ENCODE peak calls at places on chromosomes 4 and X, in eight cellular contexts. One of them, this sample, is unnamed.

GRCh38 chr4:5249727-5250126 is 198.4 kb downstream of the STK32B start:
- DNase-seq in esophagus squamous epithelium: no peak
- DNase-seq in uterus: no peak
- DNase-seq in upper lobe of right lung: no peak
- DNase-seq in astrocyte: no peak
- DNase-seq in ovary: no peak
- DNase-seq in adrenal gland: no peak
- DNase-seq in HCT116: no peak
- DNase-seq in this sample: no peak

GRCh38 chr4:120066182-120066524 is 495 bp downstream of the MAD2L1 start:
- DNase-seq in esophagus squamous epithelium: no peak
- DNase-seq in uterus: no peak
- DNase-seq in upper lobe of right lung: no peak
- DNase-seq in astrocyte: peak; percentile 58
- DNase-seq in ovary: no peak
- DNase-seq in adrenal gland: no peak
- DNase-seq in HCT116: no peak
- DNase-seq in this sample: no peak

GRCh38 chr4:151715881-151716280 is 44.9 kb downstream of the GATB start:
- DNase-seq in esophagus squamous epithelium: no peak
- DNase-seq in uterus: no peak
- DNase-seq in upper lobe of right lung: no peak
- DNase-seq in astrocyte: no peak
- DNase-seq in ovary: no peak
- DNase-seq in adrenal gland: no peak
- DNase-seq in HCT116: no peak
- DNase-seq in this sample: no peak

GRCh38 chr4:122796801-122797404 is 29.7 kb upstream of the FGF2 start:
- DNase-seq in esophagus squamous epithelium: no peak
- DNase-seq in uterus: no peak
- DNase-seq in upper lobe of right lung: no peak
- DNase-seq in astrocyte: no peak
- DNase-seq in ovary: no peak
- DNase-seq in adrenal gland: no peak
- DNase-seq in HCT116: no peak
- DNase-seq in this sample: no peak

GRCh38 chrX:85859426-85859825 is 187.9 kb downstream of the CHM start:
- DNase-seq in esophagus squamous epithelium: no peak
- DNase-seq in uterus: no peak
- DNase-seq in upper lobe of right lung: no peak
- DNase-seq in astrocyte: no peak
- DNase-seq in ovary: no peak
- DNase-seq in adrenal gland: no peak
- DNase-seq in HCT116: no peak
- DNase-seq in this sample: no peak

GRCh38 chr4:8148159-8148558 is 10.5 kb downstream of the ABLIM2 start:
- DNase-seq in esophagus squamous epithelium: no peak
- DNase-seq in uterus: no peak
- DNase-seq in upper lobe of right lung: no peak
- DNase-seq in astrocyte: no peak
- DNase-seq in ovary: no peak
- DNase-seq in adrenal gland: no peak
- DNase-seq in HCT116: no peak
- DNase-seq in this sample: peak; percentile 51

GRCh38 chr4:183249854-183250253 is 70.2 kb downstream of the CLDN22 start:
- DNase-seq in esophagus squamous epithelium: no peak
- DNase-seq in uterus: no peak
- DNase-seq in upper lobe of right lung: no peak
- DNase-seq in astrocyte: peak; percentile 17
- DNase-seq in ovary: no peak
- DNase-seq in adrenal gland: peak; percentile 29
- DNase-seq in HCT116: no peak
- DNase-seq in this sample: no peak

GRCh38 chrX:47831788-47832187 is 4.9 kb upstream of the ZNF81 start:
- DNase-seq in esophagus squamous epithelium: no peak
- DNase-seq in uterus: peak; percentile 18
- DNase-seq in upper lobe of right lung: peak; percentile 65
- DNase-seq in astrocyte: no peak
- DNase-seq in ovary: no peak
- DNase-seq in adrenal gland: peak; percentile 40
- DNase-seq in HCT116: peak; percentile 19
- DNase-seq in this sample: peak; percentile 24

GRCh38 chr4:47862297-47862696 is 24.4 kb upstream of the CORIN start:
- DNase-seq in esophagus squamous epithelium: no peak
- DNase-seq in uterus: no peak
- DNase-seq in upper lobe of right lung: no peak
- DNase-seq in astrocyte: peak; percentile 80
- DNase-seq in ovary: no peak
- DNase-seq in adrenal gland: no peak
- DNase-seq in HCT116: no peak
- DNase-seq in this sample: no peak

GRCh38 chrX:9135901-9136510 is 102.1 kb upstream of the FAM9B start:
- DNase-seq in esophagus squamous epithelium: no peak
- DNase-seq in uterus: no peak
- DNase-seq in upper lobe of right lung: no peak
- DNase-seq in astrocyte: peak; percentile 25
- DNase-seq in ovary: no peak
- DNase-seq in adrenal gland: no peak
- DNase-seq in HCT116: no peak
- DNase-seq in this sample: no peak

GRCh38 chr4:32789026-32789608 is 2068.9 kb downstream of the PCDH7 start:
- DNase-seq in esophagus squamous epithelium: no peak
- DNase-seq in uterus: no peak
- DNase-seq in upper lobe of right lung: no peak
- DNase-seq in astrocyte: peak; percentile 41
- DNase-seq in ovary: no peak
- DNase-seq in adrenal gland: no peak
- DNase-seq in HCT116: no peak
- DNase-seq in this sample: no peak

GRCh38 chrX:21658152-21658737 is at the start of gene KLHL34:
- DNase-seq in esophagus squamous epithelium: no peak
- DNase-seq in uterus: no peak
- DNase-seq in upper lobe of right lung: no peak
- DNase-seq in astrocyte: no peak
- DNase-seq in ovary: no peak
- DNase-seq in adrenal gland: no peak
- DNase-seq in HCT116: no peak
- DNase-seq in this sample: no peak

GRCh38 chrX:125210146-125210545 is 109.5 kb upstream of the TEX13C start:
- DNase-seq in esophagus squamous epithelium: no peak
- DNase-seq in uterus: no peak
- DNase-seq in upper lobe of right lung: no peak
- DNase-seq in astrocyte: no peak
- DNase-seq in ovary: no peak
- DNase-seq in adrenal gland: no peak
- DNase-seq in HCT116: no peak
- DNase-seq in this sample: no peak

GRCh38 chr4:158080354-158080753 is 92.5 kb downstream of the GASK1B start:
- DNase-seq in esophagus squamous epithelium: no peak
- DNase-seq in uterus: peak; percentile 48
- DNase-seq in upper lobe of right lung: no peak
- DNase-seq in astrocyte: peak; percentile 13
- DNase-seq in ovary: no peak
- DNase-seq in adrenal gland: no peak
- DNase-seq in HCT116: no peak
- DNase-seq in this sample: no peak

GRCh38 chr4:69517674-69518073 is 22.0 kb upstream of the UGT2B4 start:
- DNase-seq in esophagus squamous epithelium: no peak
- DNase-seq in uterus: no peak
- DNase-seq in upper lobe of right lung: no peak
- DNase-seq in astrocyte: no peak
- DNase-seq in ovary: no peak
- DNase-seq in adrenal gland: no peak
- DNase-seq in HCT116: no peak
- DNase-seq in this sample: no peak

GRCh38 chr4:155722336-155722735 is 36.5 kb upstream of the GUCY1B1 start:
- DNase-seq in esophagus squamous epithelium: no peak
- DNase-seq in uterus: no peak
- DNase-seq in upper lobe of right lung: no peak
- DNase-seq in astrocyte: no peak
- DNase-seq in ovary: no peak
- DNase-seq in adrenal gland: no peak
- DNase-seq in HCT116: no peak
- DNase-seq in this sample: no peak

GRCh38 chrX:68822641-68823410 is 6.0 kb upstream of the EFNB1 start:
- DNase-seq in esophagus squamous epithelium: no peak
- DNase-seq in uterus: peak; percentile 53
- DNase-seq in upper lobe of right lung: no peak
- DNase-seq in astrocyte: peak; percentile 22
- DNase-seq in ovary: peak; percentile 61
- DNase-seq in adrenal gland: peak; percentile 69
- DNase-seq in HCT116: peak; percentile 23
- DNase-seq in this sample: no peak

GRCh38 chr4:92104506-92104905 is 199.3 kb upstream of the GRID2 start:
- DNase-seq in esophagus squamous epithelium: no peak
- DNase-seq in uterus: no peak
- DNase-seq in upper lobe of right lung: no peak
- DNase-seq in astrocyte: no peak
- DNase-seq in ovary: no peak
- DNase-seq in adrenal gland: no peak
- DNase-seq in HCT116: no peak
- DNase-seq in this sample: no peak

GRCh38 chrX:116194649-116195048 is 24.1 kb downstream of the AGTR2 start:
- DNase-seq in esophagus squamous epithelium: no peak
- DNase-seq in uterus: no peak
- DNase-seq in upper lobe of right lung: no peak
- DNase-seq in astrocyte: no peak
- DNase-seq in ovary: no peak
- DNase-seq in adrenal gland: no peak
- DNase-seq in HCT116: no peak
- DNase-seq in this sample: no peak

GRCh38 chr4:54384563-54384962 is 155.5 kb downstream of the PDGFRA start:
- DNase-seq in esophagus squamous epithelium: no peak
- DNase-seq in uterus: no peak
- DNase-seq in upper lobe of right lung: no peak
- DNase-seq in astrocyte: peak; percentile 10
- DNase-seq in ovary: peak; percentile 46
- DNase-seq in adrenal gland: peak; percentile 52
- DNase-seq in HCT116: peak; percentile 6
- DNase-seq in this sample: no peak
- TF ChIP-seq CTCF in esophagus squamous epithelium: peak; percentile 58
- TF ChIP-seq CTCF in uterus: peak; percentile 26
- TF ChIP-seq CTCF in upper lobe of right lung: peak; percentile 37
- TF ChIP-seq CTCF in astrocyte: peak; percentile 28
- TF ChIP-seq CTCF in ovary: peak; percentile 23
- TF ChIP-seq CTCF in adrenal gland: peak; percentile 42
- TF ChIP-seq CTCF in HCT116: peak; percentile 19
- TF ChIP-seq CTCF in this sample: no peak

GRCh38 chr4:12472082-12472481 is 1012.1 kb downstream of the RAB28 start:
- DNase-seq in esophagus squamous epithelium: no peak
- DNase-seq in uterus: no peak
- DNase-seq in upper lobe of right lung: no peak
- DNase-seq in astrocyte: no peak
- DNase-seq in ovary: no peak
- DNase-seq in adrenal gland: no peak
- DNase-seq in HCT116: no peak
- DNase-seq in this sample: no peak
- H3K27ac ChIP-seq in esophagus squamous epithelium: no peak overlapping the region
- H3K27ac ChIP-seq in uterus: no peak overlapping the region
- H3K27ac ChIP-seq in upper lobe of right lung: no peak overlapping the region
- H3K27ac ChIP-seq in astrocyte: no peak overlapping the region
- H3K27ac ChIP-seq in ovary: no peak overlapping the region
- H3K27ac ChIP-seq in adrenal gland: no peak overlapping the region
- H3K27ac ChIP-seq in HCT116: no peak overlapping the region
- H3K27ac ChIP-seq in this sample: no peak overlapping the region

DNA sequence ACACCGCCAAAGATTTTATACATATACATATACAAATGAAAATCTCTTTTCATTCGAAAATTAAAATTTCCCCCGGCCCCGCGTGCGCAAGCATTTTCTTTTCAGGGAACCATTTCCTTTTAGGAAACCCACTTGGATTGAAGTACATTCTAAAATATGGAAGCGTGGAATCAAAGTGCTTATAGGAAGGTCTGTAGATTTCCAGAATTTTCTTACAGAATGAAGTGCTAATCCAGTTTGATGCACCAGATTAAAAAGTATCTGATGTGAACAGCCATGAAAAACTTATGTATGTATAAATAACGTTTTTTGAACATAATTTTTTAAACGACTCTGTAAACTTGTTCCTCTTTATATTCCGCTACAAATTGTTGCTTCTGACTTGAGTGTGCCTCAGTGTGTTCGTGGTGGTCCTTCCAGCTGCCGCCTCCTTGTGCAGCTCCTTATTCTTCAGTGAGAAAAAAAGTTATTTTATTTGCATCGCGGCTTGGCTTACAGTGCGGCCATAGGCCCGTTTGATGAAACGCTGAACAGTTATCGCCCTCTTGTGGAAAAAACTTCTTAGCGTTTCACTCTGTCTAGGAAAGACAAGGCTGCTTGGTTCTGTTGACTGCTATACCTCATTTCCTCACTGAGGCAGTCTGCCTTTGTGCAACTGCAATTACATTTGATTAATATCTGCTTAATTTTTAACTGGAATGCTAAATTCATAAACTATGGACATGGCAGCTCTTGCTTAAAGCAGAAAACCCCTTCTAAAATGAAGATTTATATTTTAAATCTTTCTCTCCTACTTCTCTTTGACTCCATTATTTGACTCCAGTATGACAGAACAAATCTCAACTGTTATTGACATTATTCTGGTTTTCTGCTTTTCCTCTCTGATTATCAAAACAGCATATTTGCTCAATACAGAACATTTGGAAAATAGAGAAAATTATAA is 4.7 kb upstream of the NKX6-1 start:
- DNase-seq in esophagus squamous epithelium: no peak
- DNase-seq in uterus: no peak
- DNase-seq in upper lobe of right lung: no peak
- DNase-seq in astrocyte: peak; percentile 34
- DNase-seq in ovary: no peak
- DNase-seq in adrenal gland: no peak
- DNase-seq in HCT116: peak; percentile 62
- DNase-seq in this sample: no peak
- H3K4me1 ChIP-seq in esophagus squamous epithelium: peaks cover 6% of the 10 kb centered on the region
- H3K4me1 ChIP-seq in uterus: peaks cover 2% of the 10 kb centered on the region
- H3K4me1 ChIP-seq in upper lobe of right lung: peaks cover 12% of the 10 kb centered on the region
- H3K4me1 ChIP-seq in astrocyte: no peaks in the 10 kb centered on the region
- H3K4me1 ChIP-seq in ovary: peaks cover 2% of the 10 kb centered on the region
- H3K4me1 ChIP-seq in adrenal gland: peaks cover 8% of the 10 kb centered on the region
- H3K4me1 ChIP-seq in HCT116: no peaks in the 10 kb centered on the region
- H3K4me1 ChIP-seq in this sample: peaks cover 3% of the 10 kb centered on the region

GRCh38 chr4:148453833-148454232 is 11.6 kb upstream of the NR3C2 start:
- DNase-seq in esophagus squamous epithelium: no peak
- DNase-seq in uterus: no peak
- DNase-seq in upper lobe of right lung: no peak
- DNase-seq in astrocyte: no peak
- DNase-seq in ovary: no peak
- DNase-seq in adrenal gland: no peak
- DNase-seq in HCT116: no peak
- DNase-seq in this sample: no peak

GRCh38 chr4:148452970-148453369 is 10.8 kb upstream of the NR3C2 start:
- DNase-seq in esophagus squamous epithelium: no peak
- DNase-seq in uterus: no peak
- DNase-seq in upper lobe of right lung: no peak
- DNase-seq in astrocyte: no peak
- DNase-seq in ovary: no peak
- DNase-seq in adrenal gland: no peak
- DNase-seq in HCT116: no peak
- DNase-seq in this sample: no peak

DNA sequence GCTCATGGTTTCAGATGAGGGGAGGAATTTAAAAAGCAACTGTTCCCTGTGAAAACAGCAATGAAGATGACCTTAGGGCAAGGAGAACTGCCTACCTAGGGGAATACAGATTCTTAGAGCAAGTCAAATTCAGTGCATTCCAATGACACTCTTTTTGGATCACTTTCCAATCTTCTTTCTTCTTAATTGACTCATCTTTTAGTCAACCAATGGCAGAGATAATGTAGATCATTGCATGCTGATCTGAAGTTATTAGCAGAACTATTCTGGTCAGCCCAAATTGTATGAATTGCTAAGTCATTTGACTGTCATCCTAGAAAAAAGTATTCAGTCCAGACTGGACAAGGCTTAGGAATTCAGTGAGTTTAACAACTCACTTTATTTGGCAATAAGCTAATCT is 12.6 kb upstream of the NR3C2 start:
- DNase-seq in esophagus squamous epithelium: no peak
- DNase-seq in uterus: no peak
- DNase-seq in upper lobe of right lung: no peak
- DNase-seq in astrocyte: no peak
- DNase-seq in ovary: no peak
- DNase-seq in adrenal gland: no peak
- DNase-seq in HCT116: no peak
- DNase-seq in this sample: no peak
- TF ChIP-seq CTCF in esophagus squamous epithelium: no peak
- TF ChIP-seq CTCF in uterus: no peak
- TF ChIP-seq CTCF in upper lobe of right lung: no peak
- TF ChIP-seq CTCF in astrocyte: no peak
- TF ChIP-seq CTCF in ovary: no peak
- TF ChIP-seq CTCF in adrenal gland: no peak
- TF ChIP-seq CTCF in HCT116: no peak
- TF ChIP-seq CTCF in this sample: no peak